ENCODE peak calls at places on chromosomes 5 and 9, in nine cellular contexts. I, M, J, B, C, G, E, U and P are unnamed samples.

GRCh38 chr5:78335976-78336375 is 24.4 kb upstream of the SCAMP1 start:
- DNase-seq in I (no peak), M (no peak), J (no peak), B (no peak), C (no peak), G (no peak), E (no peak), U (no peak), P (no peak)

GRCh38 chr5:85069659-85070640 is 685.3 kb upstream of the EDIL3 start:
- DNase-seq in I (no peak), M (no peak), J (no peak), B (no peak), C (no peak), G (no peak), E (no peak), U (no peak), P (no peak)

GRCh38 chr5:57216714-57217113 is 42.9 kb downstream of the GPBP1 start:
- DNase-seq in I (no peak), M (no peak), J (no peak), B (no peak), C (no peak), G (no peak), E (no peak), U (peak), P (peak)

GRCh38 chr5:140595538-140595937 is 30.9 kb downstream of the SLC35A4 start:
- DNase-seq in I (peak), M (no peak), J (no peak), B (no peak), C (no peak), G (no peak), E (no peak), U (no peak), P (no peak)

GRCh38 chr5:133664422-133664821 is 52.1 kb upstream of the FSTL4 start:
- DNase-seq in I (no peak), M (no peak), J (no peak), B (peak), C (no peak), G (no peak), E (peak), U (peak), P (no peak)

GRCh38 chr5:6543830-6544560 is 88.8 kb downstream of the NSUN2 start:
- DNase-seq in I (peak), M (no peak), J (no peak), B (no peak), C (no peak), G (no peak), E (no peak), U (no peak), P (no peak)

GRCh38 chr9:133653638-133654037 is 17.5 kb downstream of the DBH start:
- DNase-seq in I (no peak), M (no peak), J (no peak), B (no peak), C (no peak), G (no peak), E (no peak), U (no peak), P (no peak)

GRCh38 chr9:105901514-105902109 is 207.3 kb downstream of the TMEM38B start:
- DNase-seq in I (no peak), M (peak), J (peak), B (no peak), C (no peak), G (peak), E (peak), U (peak), P (peak)

GRCh38 chr5:147403659-147404640 is 105.9 kb downstream of the DPYSL3 start:
- DNase-seq in I (no peak), M (peak), J (no peak), B (peak), C (no peak), G (no peak), E (peak), U (peak), P (peak)

GRCh38 chr5:153551537-153552079 is 61.1 kb downstream of the GRIA1 start:
- DNase-seq in I (no peak), M (no peak), J (no peak), B (peak), C (no peak), G (no peak), E (peak), U (peak), P (peak)

GRCh38 chr5:83844320-83845068 is 123.8 kb upstream of the HAPLN1 start:
- DNase-seq in I (no peak), M (peak), J (no peak), B (no peak), C (no peak), G (no peak), E (peak), U (peak), P (peak)

GRCh38 chr5:181192337-181193046 is 12.5 kb downstream of the TRIM7 start:
- DNase-seq in I (no peak), M (no peak), J (no peak), B (no peak), C (no peak), G (no peak), E (no peak), U (peak), P (no peak)

GRCh38 chr9:4926239-4926638 is 58.8 kb upstream of the JAK2 start:
- DNase-seq in I (no peak), M (no peak), J (no peak), B (no peak), C (no peak), G (no peak), E (no peak), U (no peak), P (no peak)

GRCh38 chr5:19352120-19352519 is 635.9 kb downstream of the CDH18 start:
- DNase-seq in I (no peak), M (no peak), J (no peak), B (no peak), C (no peak), G (no peak), E (no peak), U (no peak), P (no peak)

GRCh38 chr5:62283856-62284255 is 22.1 kb upstream of the KIF2A start:
- DNase-seq in I (no peak), M (no peak), J (no peak), B (no peak), C (no peak), G (no peak), E (no peak), U (no peak), P (no peak)

GRCh38 chr5:131966551-131966950 is 21.1 kb upstream of the MEIKIN start:
- DNase-seq in I (no peak), M (no peak), J (no peak), B (no peak), C (no peak), G (no peak), E (no peak), U (no peak), P (no peak)

GRCh38 chr5:143014017-143014651 is 244.0 kb downstream of the ARHGAP26 start:
- DNase-seq in I (no peak), M (no peak), J (peak), B (no peak), C (no peak), G (peak), E (no peak), U (no peak), P (no peak)

GRCh38 chr5:179124329-179124852 is 64.2 kb downstream of the ZNF354C start:
- DNase-seq in I (peak), M (no peak), J (no peak), B (no peak), C (no peak), G (no peak), E (no peak), U (no peak), P (no peak)

GRCh38 chr5:51382759-51383493 is at the start of gene ISL1:
- DNase-seq in I (no peak), M (no peak), J (no peak), B (peak), C (peak), G (no peak), E (peak), U (peak), P (no peak)

GRCh38 chr9:81964216-81965171 is 21.2 kb downstream of the SPATA31D3 start:
- DNase-seq in I (no peak), M (no peak), J (no peak), B (no peak), C (no peak), G (no peak), E (no peak), U (peak), P (no peak)